ENCODE peak calls at places on chromosomes 16 and 17, in nine cellular contexts. D is EL; Y is T-helper 9 cell; G is A549; O is NCI-H2029; B is fibroblast of lung; A is lung; E is activated effector memory CD4-positive, alpha-beta T cell treated with anti-CD3 and anti-CD28 coated beads, Interleukin-2, amount 50 U/mL, for 16 hours; L is NCI-H460. S is an unnamed sample.

GRCh38 chr17:75001915-75002843 is 10.3 kb upstream of the MRPL58 start:
- DNase-seq in O (no peak), D (no peak), L (no peak), A (no peak), Y (no peak), B (no peak), E (no peak), G (no peak), S (no peak)

GRCh38 chr16:23608194-23608593 is 12.1 kb upstream of the NDUFAB1 start:
- DNase-seq in B (peak; percentile 66), E (no peak), A (no peak), L (no peak), D (peak; percentile 75), O (no peak), Y (no peak), G (no peak), S (no peak)

GRCh38 chr16:54362801-54363200 is 76.2 kb upstream of the IRX3 start:
- DNase-seq in D (no peak), E (no peak), O (no peak), B (no peak), Y (no peak), G (no peak), A (no peak), L (no peak), S (no peak)

GRCh38 chr17:58956997-58957724 is 149.5 kb downstream of the TRIM37 start:
- DNase-seq in Y (no peak), G (no peak), O (no peak), E (no peak), D (peak; percentile 33), A (no peak), L (no peak), B (peak; percentile 78), S (no peak)

GRCh38 chr16:75580-76501 is 2.2 kb upstream of the MPG start:
- DNase-seq in Y (no peak), A (peak; percentile 73), D (peak; percentile 85), B (peak; percentile 79), L (no peak), G (no peak), E (no peak), O (peak; percentile 20), S (peak; percentile 95)

GRCh38 chr17:81712468-81713003 is 452 bp downstream of the SLC25A10 start:
- DNase-seq in E (no peak), O (no peak), G (peak; percentile 77), B (no peak), Y (no peak), L (no peak), D (peak; percentile 45), A (no peak), S (peak; percentile 62)

GRCh38 chr17:63647936-63648335 is 25.7 kb downstream of the MAP3K3 start:
- DNase-seq in A (no peak), D (no peak), O (no peak), L (no peak), Y (no peak), E (no peak), B (peak; percentile 32), G (no peak), S (no peak)

GRCh38 chr16:23258919-23259237 is 43.2 kb upstream of the SCNN1B start:
- DNase-seq in D (no peak), Y (no peak), A (no peak), E (no peak), O (no peak), G (no peak), B (no peak), L (no peak), S (no peak)

GRCh38 chr17:79272666-79273219 is 198.1 kb downstream of the ENGASE start:
- DNase-seq in Y (no peak), D (peak; percentile 10), O (no peak), L (no peak), A (no peak), G (peak; percentile 71), E (no peak), B (no peak), S (no peak)

GRCh38 chr17:81957691-81958432 is 3.1 kb downstream of the NOTUM start:
- DNase-seq in G (no peak), B (no peak), Y (no peak), L (no peak), A (no peak), E (no peak), D (no peak), O (no peak), S (no peak)